ENCODE peak calls at places on chromosome 19, in four cellular contexts. F is GM12865, B is H9, I is mucosa of descending colon. J is an unnamed sample.
A peak's percentile ranks its signal among the peaks of the same experiment; 100 is the strongest.

GRCh38 chr19:35458821-35459391 is 10.8 kb downstream of the FFAR2 start:
- DNase-seq in F (peak; percentile 61), B (no peak), I (no peak), J (peak; percentile 66)

GRCh38 chr19:13764821-13765394 is 586 bp downstream of the MRI1 start:
- DNase-seq in B (no peak), F (peak; percentile 48), I (peak; percentile 62), J (peak; percentile 46)

GRCh38 chr19:3373971-3374368 is 7.6 kb downstream of the NFIC start:
- DNase-seq in F (no peak), I (no peak), B (no peak), J (no peak)

GRCh38 chr19:46283771-46284170 is 13.1 kb upstream of the HIF3A start:
- DNase-seq in B (no peak), F (no peak), I (no peak), J (no peak)

GRCh38 chr19:36488816-36489138 is 584 bp downstream of the ZNF566 start:
- DNase-seq in I (no peak), F (peak; percentile 74), B (no peak), J (peak; percentile 42)

GRCh38 chr19:42010245-42011126 is 16.5 kb upstream of the ATP1A3 start:
- DNase-seq in B (no peak), I (no peak), F (no peak), J (no peak)

GRCh38 chr19:54339646-54340358 is 840 bp upstream of the LILRA4 start:
- DNase-seq in F (no peak), B (no peak), I (no peak), J (no peak)

GRCh38 chr19:35750167-35750566 is 1.8 kb downstream of the LIN37 start:
- DNase-seq in B (no peak), F (no peak), I (no peak), J (no peak)

GRCh38 chr19:41391618-41392017 is 5.5 kb downstream of the EXOSC5 start:
- DNase-seq in I (no peak), B (no peak), F (no peak), J (no peak)

GRCh38 chr19:17184381-17184841 is 30.7 kb upstream of the USE1 start:
- DNase-seq in B (no peak), I (no peak), F (no peak), J (no peak)

GRCh38 chr19:16894080-16894479 is 5.3 kb downstream of the F2RL3 start:
- DNase-seq in F (peak; percentile 41), I (no peak), B (no peak), J (no peak)

GRCh38 chr19:10192922-10193321 is 1.8 kb downstream of the DNMT1 start:
- DNase-seq in F (no peak), I (no peak), B (no peak), J (no peak)

GRCh38 chr19:15124572-15125231 is 17.5 kb downstream of the SYDE1 start:
- DNase-seq in B (no peak), I (peak; percentile 93), F (peak; percentile 21), J (no peak)

GRCh38 chr19:10417598-10418280 is 2.6 kb upstream of the PDE4A start:
- DNase-seq in B (peak; percentile 70), F (no peak), I (no peak), J (no peak)

GRCh38 chr19:5738423-5738822 is 18.0 kb downstream of the CATSPERD start:
- DNase-seq in B (no peak), F (no peak), I (no peak), J (no peak)

GRCh38 chr19:3073159-3073563 is 10.9 kb upstream of the TLE5 start:
- DNase-seq in I (no peak), B (no peak), F (no peak), J (no peak)

GRCh38 chr19:40502647-40503046 is 35.8 kb downstream of the SPTBN4 start:
- DNase-seq in B (peak; percentile 72), I (no peak), F (no peak), J (peak; percentile 16)

GRCh38 chr19:35167251-35168119 is 12.9 kb downstream of the FXYD5 start:
- DNase-seq in B (peak; percentile 10), I (no peak), F (no peak), J (no peak)

DNA sequence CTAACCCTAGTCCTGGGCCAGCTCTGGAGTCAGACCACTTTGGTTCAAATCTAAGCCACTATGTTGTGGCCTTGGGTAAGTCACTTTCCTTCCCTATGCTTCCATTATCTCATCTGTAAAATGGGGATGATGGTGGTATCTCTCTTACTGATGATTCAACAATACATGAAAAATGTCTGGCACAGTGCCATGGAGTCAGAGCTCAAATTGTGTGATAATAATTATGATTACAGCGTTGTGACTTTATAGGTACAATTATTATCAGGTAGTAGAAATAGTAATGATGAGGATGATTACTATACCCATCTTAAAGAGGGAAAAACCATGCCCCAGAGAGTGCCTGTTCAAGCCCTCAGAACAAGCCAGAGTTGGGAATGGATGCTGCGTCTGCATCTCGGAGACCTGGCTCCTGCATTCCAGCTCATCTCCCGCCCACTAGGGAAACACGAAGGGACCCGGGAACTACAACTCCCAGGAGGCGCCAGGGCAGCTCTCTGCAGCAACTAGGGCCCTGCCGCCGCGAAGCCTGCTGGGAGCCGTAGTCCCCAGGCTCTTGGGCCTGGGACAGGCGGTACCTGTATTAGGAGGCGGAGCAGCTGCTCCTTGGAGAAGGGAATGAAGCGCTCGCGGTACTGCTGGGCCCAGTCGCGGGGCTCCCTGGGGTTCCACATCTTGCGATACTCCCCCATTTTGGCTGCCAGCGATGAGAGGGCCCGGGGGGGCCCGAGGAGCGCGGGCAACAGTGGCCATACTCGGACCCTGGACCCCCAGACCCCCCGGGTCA is 832 bp downstream of the TMEM143 start:
- DNase-seq in B (peak; percentile 98), F (peak; percentile 96), I (peak; percentile 96), J (peak; percentile 89)
- TF ChIP-seq CTCF in B (no peak), F (no peak), I (no peak), J (no peak)

GRCh38 chr19:20558571-20558970 is 7.0 kb downstream of the ZNF737 start:
- DNase-seq in I (no peak), B (no peak), F (no peak), J (no peak)

DNA sequence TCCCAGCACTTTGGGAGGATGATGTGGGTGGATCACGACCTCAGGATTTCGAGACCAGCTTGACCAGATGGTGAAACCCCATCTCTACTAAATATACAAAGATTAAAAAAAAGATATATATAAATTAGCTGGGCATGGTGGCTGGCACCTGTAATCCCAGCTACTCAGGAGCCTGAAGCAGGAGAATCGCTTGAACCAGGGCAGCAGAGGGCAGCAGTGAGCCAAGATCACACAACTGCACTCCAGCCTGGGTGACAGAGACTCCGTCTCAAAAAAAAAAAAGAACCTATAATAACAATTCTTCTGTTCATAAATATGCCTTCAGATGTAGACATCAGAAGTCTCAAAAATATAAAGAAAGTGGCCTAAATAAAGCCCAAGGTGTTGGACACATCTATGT is 7.6 kb downstream of the ZNF737 start:
- DNase-seq in B (peak; percentile 30), F (no peak), I (no peak), J (no peak)
- TF ChIP-seq CTCF in B (peak; percentile 67), F (no peak), I (no peak), J (no peak)

GRCh38 chr19:1247747-1248453 is 483 bp upstream of the MIDN start:
- DNase-seq in B (peak; percentile 75), I (peak; percentile 87), F (peak; percentile 67), J (peak; percentile 59)
- TF ChIP-seq CTCF in B (peak; percentile 63), I (no peak), F (peak; percentile 43), J (peak; percentile 40)

GRCh38 chr19:1223018-1223855 is 14.6 kb downstream of the CBARP start:
- DNase-seq in F (peak; percentile 68), I (no peak), B (peak; percentile 81), J (peak; percentile 73)

GRCh38 chr19:1221904-1222255 is 15.9 kb downstream of the CBARP start:
- DNase-seq in B (no peak), F (no peak), I (no peak), J (no peak)

GRCh38 chr19:1224047-1224825 is 13.6 kb downstream of the CBARP start:
- DNase-seq in F (no peak), I (no peak), B (no peak), J (no peak)

GRCh38 chr19:1221141-1221903 is 15.7 kb downstream of the STK11 start:
- DNase-seq in B (no peak), F (no peak), I (peak; percentile 72), J (no peak)

DNA sequence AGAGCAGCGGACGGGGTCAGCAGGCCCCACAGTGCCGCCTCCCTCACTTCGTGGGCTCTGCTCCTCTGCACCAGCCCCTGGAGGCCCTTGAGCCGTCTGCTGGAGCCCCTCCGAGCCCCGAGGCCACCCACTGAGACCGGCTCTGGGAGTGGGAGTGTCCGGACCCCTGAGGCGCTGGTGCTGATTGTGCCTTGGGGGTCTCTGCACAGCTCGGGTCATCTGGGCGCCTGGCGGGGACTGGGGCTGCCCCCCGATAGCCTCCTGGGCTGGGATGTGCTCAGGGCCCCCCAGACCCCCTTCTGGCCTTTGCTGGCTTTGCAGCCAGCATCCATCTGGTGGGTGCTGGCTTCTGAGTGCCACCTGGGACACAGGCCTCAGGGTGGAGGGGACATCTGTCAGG is 15.4 kb downstream of the CBARP start:
- DNase-seq in I (no peak), B (no peak), F (no peak), J (no peak)
- TF ChIP-seq CTCF in I (no peak), B (peak; percentile 10), F (peak; percentile 20), J (no peak)

J was measured in GM10248.